ENCODE peak calls at places on chromosomes 5 and 9, in seven cellular contexts. V is choroid plexus epithelial cell; C is T1000; U is HT-29; X is fibroblast of mammary gland; T is endodermal cell; A is stimulated activated CD8-positive, alpha-beta memory T cell treated with anti-CD3 and anti-CD28 coated beads, Interleukin-12 subunit alpha, Interleukin-12 subunit beta, amount 100 ng/mL, for 1 hour. N is an unnamed sample.

GRCh38 chr5:82813951-82814350 is 263.2 kb downstream of the TMEM167A start:
- DNase-seq in V (no peak), C (no peak), U (no peak), X (no peak), T (no peak), A (no peak), N (no peak)

GRCh38 chr9:85515021-85515420 is 226.7 kb downstream of the AGTPBP1 start:
- DNase-seq in V (no peak), C (no peak), U (no peak), X (no peak), T (no peak), A (no peak), N (no peak)

GRCh38 chr5:107395632-107396350 is 274.9 kb downstream of the EFNA5 start:
- DNase-seq in V (no peak), C (no peak), U (no peak), X (no peak), T (no peak), A (no peak), N (no peak)

GRCh38 chr5:110054240-110054639 is 364.5 kb downstream of the MAN2A1 start:
- DNase-seq in V (peak; percentile 97), C (peak; percentile 3), U (peak; percentile 58), X (peak; percentile 88), T (no peak), A (peak; percentile 53), N (peak; percentile 29)

GRCh38 chr9:90939367-90939766 is 137.7 kb downstream of the SYK start:
- DNase-seq in V (no peak), C (no peak), U (no peak), X (no peak), T (no peak), A (no peak), N (no peak)

GRCh38 chr5:57435701-57436134 is 46.9 kb downstream of the ACTBL2 start:
- DNase-seq in V (peak; percentile 98), C (peak; percentile 7), U (peak; percentile 91), X (peak; percentile 80), T (no peak), A (no peak), N (no peak)

GRCh38 chr5:64637144-64637543 is 53.2 kb upstream of the SHISAL2B start:
- DNase-seq in V (no peak), C (no peak), U (no peak), X (peak; percentile 22), T (no peak), A (no peak), N (no peak)

GRCh38 chr9:129173296-129174101 is 4.6 kb downstream of the IER5L start:
- DNase-seq in V (peak; percentile 72), C (no peak), U (no peak), X (no peak), T (no peak), A (no peak), N (no peak)

GRCh38 chr5:73792687-73793320 is 166.8 kb downstream of the ARHGEF28 start:
- DNase-seq in V (peak; percentile 88), C (peak; percentile 6), U (peak; percentile 89), X (peak; percentile 74), T (peak; percentile 94), A (peak; percentile 32), N (peak; percentile 79)

GRCh38 chr5:43099615-43100014 is 21.1 kb upstream of the ZNF131 start:
- DNase-seq in V (no peak), C (no peak), U (no peak), X (no peak), T (no peak), A (no peak), N (no peak)

GRCh38 chr5:1437876-1438559 is 7.2 kb downstream of the SLC6A3 start:
- DNase-seq in V (no peak), C (no peak), U (no peak), X (no peak), T (peak; percentile 27), A (no peak), N (no peak)

GRCh38 chr9:115952667-115953316 is 200.8 kb upstream of the PAPPA start:
- DNase-seq in V (peak; percentile 89), C (no peak), U (no peak), X (peak; percentile 88), T (no peak), A (no peak), N (no peak)

GRCh38 chr5:163306421-163306820 is 131.0 kb upstream of the CCNG1 start:
- DNase-seq in V (peak; percentile 12), C (no peak), U (peak; percentile 44), X (peak; percentile 33), T (no peak), A (no peak), N (peak; percentile 22)

GRCh38 chr5:91499943-91500531 is 116.9 kb upstream of the ARRDC3 start:
- DNase-seq in V (peak; percentile 80), C (no peak), U (peak; percentile 56), X (peak; percentile 65), T (no peak), A (no peak), N (peak; percentile 52)